ENCODE peak calls at places on chromosomes 3 and 15, in five cellular contexts. V is left ventricle myocardium inferior, P is stomach, Z is SK-N-SH, J is A549. O is an unnamed sample.

GRCh38 chr3:28738425-28738824 is 389.8 kb upstream of the AZI2 start:
- DNase-seq in V (no peak), P (no peak), Z (no peak), J (no peak), O (no peak)

GRCh38 chr15:92646216-92646615 is 9.4 kb downstream of the FAM174B start:
- DNase-seq in V (no peak), P (no peak), Z (no peak), J (no peak), O (no peak)

GRCh38 chr3:187125319-187126031 is 13.8 kb downstream of the RPL39L start:
- DNase-seq in V (no peak), P (no peak), Z (no peak), J (no peak), O (no peak)

GRCh38 chr3:176734146-176734545 is 463.1 kb downstream of the TBL1XR1 start:
- DNase-seq in V (no peak), P (no peak), Z (no peak), J (no peak), O (no peak)

GRCh38 chr3:9500108-9501050 is 53.2 kb downstream of the LHFPL4 start:
- DNase-seq in V (peak; percentile 53), P (peak; percentile 60), Z (peak; percentile 81), J (peak; percentile 83), O (peak; percentile 29)

GRCh38 chr15:84795186-84795585 is 22.0 kb upstream of the ALPK3 start:
- DNase-seq in V (no peak), P (no peak), Z (no peak), J (no peak), O (no peak)

GRCh38 chr15:90873998-90874605 is 5.7 kb downstream of the FURIN start:
- DNase-seq in V (no peak), P (peak; percentile 76), Z (no peak), J (no peak), O (peak; percentile 41)

GRCh38 chr15:39948817-39949216 is 14.9 kb downstream of the EIF2AK4 start:
- DNase-seq in V (no peak), P (no peak), Z (no peak), J (no peak), O (no peak)

GRCh38 chr3:131174752-131175151 is 148.1 kb downstream of the NEK11 start:
- DNase-seq in V (no peak), P (no peak), Z (no peak), J (no peak), O (peak; percentile 25)

GRCh38 chr15:67815036-67815592 is 10.2 kb upstream of the SKOR1 start:
- DNase-seq in V (no peak), P (no peak), Z (peak; percentile 9), J (no peak), O (no peak)

GRCh38 chr3:174767853-174768382 is 91.2 kb upstream of the NAALADL2 start:
- DNase-seq in V (no peak), P (no peak), Z (no peak), J (no peak), O (no peak)

GRCh38 chr15:80902298-80902801 is 87.3 kb downstream of the MESD start:
- DNase-seq in V (no peak), P (no peak), Z (no peak), J (no peak), O (no peak)

GRCh38 chr3:171807129-171807675 is 3.1 kb downstream of the PLD1 start:
- DNase-seq in V (no peak), P (no peak), Z (no peak), J (no peak), O (no peak)
- H3K4me3 ChIP-seq in V (no peak overlapping the region), P (no peak overlapping the region), Z (no peak overlapping the region), J (peak overlapping the region; percentile 6), O (no peak overlapping the region)

DNA sequence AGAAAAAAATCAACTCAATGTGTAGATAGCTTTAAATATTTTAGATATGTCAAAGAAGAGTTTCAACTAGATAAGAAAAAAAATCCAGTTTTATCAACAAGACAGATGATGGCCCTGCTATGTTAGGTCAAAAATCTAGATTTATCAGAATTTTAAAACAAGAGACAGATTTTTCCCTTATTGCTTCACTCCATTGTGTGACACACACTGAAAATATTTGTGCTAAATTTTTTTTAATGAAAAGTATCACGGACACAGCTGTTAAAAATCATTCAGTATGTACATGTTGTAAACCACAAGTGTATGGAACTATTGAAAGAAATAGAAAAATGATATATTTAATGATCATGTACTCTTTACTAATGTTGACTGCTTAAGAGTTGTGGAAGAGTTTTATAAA is 43.6 kb downstream of the FOXB1 start:
- DNase-seq in V (no peak), P (no peak), Z (no peak), J (no peak), O (no peak)
- H3K4me3 ChIP-seq in V (no peak overlapping the region), P (no peak overlapping the region), Z (no peak overlapping the region), J (no peak overlapping the region), O (no peak overlapping the region)

GRCh38 chr3:194769020-194769643 is 83.4 kb downstream of the FAM43A start:
- DNase-seq in V (peak; percentile 92), P (peak; percentile 97), Z (peak; percentile 92), J (peak; percentile 83), O (peak; percentile 98)
- H3K4me3 ChIP-seq in V (peak overlapping the region; percentile 64), P (peak overlapping the region; percentile 42), Z (peak overlapping the region; percentile 43), J (peak overlapping the region; percentile 40), O (peak overlapping the region; percentile 40)

GRCh38 chr15:50181206-50181982 is 602 bp upstream of the SLC27A2 start:
- DNase-seq in V (no peak), P (no peak), Z (peak; percentile 17), J (no peak), O (peak; percentile 23)

GRCh38 chr15:50180578-50180977 is 1.4 kb upstream of the SLC27A2 start:
- DNase-seq in V (no peak), P (no peak), Z (no peak), J (no peak), O (no peak)

GRCh38 chr15:50181983-50182232 is at the start of gene SLC27A2:
- DNase-seq in V (peak; percentile 17), P (peak; percentile 46), Z (peak; percentile 86), J (peak; percentile 66), O (no peak)

GRCh38 chr15:50183112-50183794 is 1.3 kb downstream of the SLC27A2 start:
- DNase-seq in V (no peak), P (no peak), Z (no peak), J (no peak), O (peak; percentile 15)

GRCh38 chr15:50182233-50183013 is 427 bp downstream of the SLC27A2 start:
- DNase-seq in V (no peak), P (peak; percentile 33), Z (peak; percentile 85), J (peak; percentile 55), O (peak; percentile 48)
- H3K4me3 ChIP-seq in V (peak overlapping the region; percentile 69), P (peak overlapping the region; percentile 54), Z (peak overlapping the region; percentile 58), J (peak overlapping the region; percentile 73), O (peak overlapping the region; percentile 50)

GRCh38 chr3:151425640-151426336 is 35.1 kb downstream of the IGSF10 start:
- DNase-seq in V (no peak), P (no peak), Z (no peak), J (peak; percentile 12), O (no peak)
- H3K4me3 ChIP-seq in V (no peak overlapping the region), P (no peak overlapping the region), Z (no peak overlapping the region), J (no peak overlapping the region), O (no peak overlapping the region)

GRCh38 chr3:140595295-140595694 is 82.6 kb upstream of the TRIM42 start:
- DNase-seq in V (no peak), P (no peak), Z (no peak), J (no peak), O (no peak)
- H3K4me3 ChIP-seq in V (no peak overlapping the region), P (no peak overlapping the region), Z (no peak overlapping the region), J (no peak overlapping the region), O (no peak overlapping the region)

GRCh38 chr15:29570931-29571727 is 251.1 kb downstream of the TJP1 start:
- DNase-seq in V (no peak), P (no peak), Z (peak; percentile 82), J (peak; percentile 44), O (peak; percentile 28)

GRCh38 chr15:29570121-29570930 is 251.9 kb downstream of the TJP1 start:
- DNase-seq in V (no peak), P (no peak), Z (peak; percentile 76), J (no peak), O (peak; percentile 11)

GRCh38 chr15:29573197-29573838 is 248.9 kb downstream of the TJP1 start:
- DNase-seq in V (no peak), P (no peak), Z (no peak), J (no peak), O (no peak)

GRCh38 chr15:29569533-29570092 is 252.7 kb downstream of the TJP1 start:
- DNase-seq in V (no peak), P (no peak), Z (no peak), J (no peak), O (no peak)

GRCh38 chr15:29571728-29572454 is 250.4 kb downstream of the TJP1 start:
- DNase-seq in V (no peak), P (no peak), Z (peak; percentile 55), J (peak; percentile 31), O (peak; percentile 70)
- H3K4me3 ChIP-seq in V (peak overlapping the region; percentile 62), P (no peak overlapping the region), Z (no peak overlapping the region), J (no peak overlapping the region), O (no peak overlapping the region)

GRCh38 chr3:111592143-111592542 is 3.0 kb downstream of the ZBED2 start:
- DNase-seq in V (no peak), P (no peak), Z (no peak), J (no peak), O (no peak)

GRCh38 chr3:111593666-111594065 is 1.5 kb downstream of the ZBED2 start:
- DNase-seq in V (no peak), P (no peak), Z (no peak), J (no peak), O (no peak)

GRCh38 chr3:111594205-111594604 is 941 bp downstream of the ZBED2 start:
- DNase-seq in V (no peak), P (no peak), Z (no peak), J (no peak), O (no peak)

GRCh38 chr3:111591555-111591954 is 3.6 kb downstream of the ZBED2 start:
- DNase-seq in V (no peak), P (no peak), Z (no peak), J (no peak), O (no peak)

GRCh38 chr3:111592941-111593340 is 2.2 kb downstream of the ZBED2 start:
- DNase-seq in V (no peak), P (no peak), Z (no peak), J (no peak), O (no peak)
- H3K4me3 ChIP-seq in V (no peak overlapping the region), P (no peak overlapping the region), Z (no peak overlapping the region), J (no peak overlapping the region), O (no peak overlapping the region)